ENCODE peak calls at places on chromosomes 7 and 10, in ten cellular contexts. One of them, this sample, is unnamed.

GRCh38 chr7:70698219-70698832 is 433.6 kb upstream of the GALNT17 start:
- DNase-seq in fibroblast of the aortic adventitia: peak
- DNase-seq in cardiac muscle cell: peak
- DNase-seq in bronchial epithelial cell: peak
- DNase-seq in astrocyte of the spinal cord: peak
- DNase-seq in brain microvascular endothelial cell: peak
- DNase-seq in heart left ventricle: peak
- DNase-seq in H1: no peak
- DNase-seq in thoracic aorta: no peak
- DNase-seq in naive thymus-derived CD4-positive, alpha-beta T cell: peak
- DNase-seq in this sample: peak

GRCh38 chr7:28466341-28466740 is 54.0 kb downstream of the CREB5 start:
- DNase-seq in fibroblast of the aortic adventitia: no peak
- DNase-seq in cardiac muscle cell: no peak
- DNase-seq in bronchial epithelial cell: no peak
- DNase-seq in astrocyte of the spinal cord: no peak
- DNase-seq in brain microvascular endothelial cell: no peak
- DNase-seq in heart left ventricle: no peak
- DNase-seq in H1: no peak
- DNase-seq in thoracic aorta: no peak
- DNase-seq in naive thymus-derived CD4-positive, alpha-beta T cell: no peak
- DNase-seq in this sample: no peak

GRCh38 chr7:136923111-136923510 is 54.7 kb downstream of the CHRM2 start:
- DNase-seq in fibroblast of the aortic adventitia: peak
- DNase-seq in cardiac muscle cell: no peak
- DNase-seq in bronchial epithelial cell: no peak
- DNase-seq in astrocyte of the spinal cord: peak
- DNase-seq in brain microvascular endothelial cell: peak
- DNase-seq in heart left ventricle: no peak
- DNase-seq in H1: no peak
- DNase-seq in thoracic aorta: no peak
- DNase-seq in naive thymus-derived CD4-positive, alpha-beta T cell: no peak
- DNase-seq in this sample: no peak

GRCh38 chr7:33050425-33051318 is 11.9 kb downstream of the NT5C3A start:
- DNase-seq in fibroblast of the aortic adventitia: peak
- DNase-seq in cardiac muscle cell: peak
- DNase-seq in bronchial epithelial cell: peak
- DNase-seq in astrocyte of the spinal cord: peak
- DNase-seq in brain microvascular endothelial cell: peak
- DNase-seq in heart left ventricle: no peak
- DNase-seq in H1: no peak
- DNase-seq in thoracic aorta: no peak
- DNase-seq in naive thymus-derived CD4-positive, alpha-beta T cell: peak
- DNase-seq in this sample: peak

GRCh38 chr10:116056445-116057293 is 216.3 kb downstream of the GFRA1 start:
- DNase-seq in fibroblast of the aortic adventitia: no peak
- DNase-seq in cardiac muscle cell: no peak
- DNase-seq in bronchial epithelial cell: no peak
- DNase-seq in astrocyte of the spinal cord: no peak
- DNase-seq in brain microvascular endothelial cell: no peak
- DNase-seq in heart left ventricle: no peak
- DNase-seq in H1: no peak
- DNase-seq in thoracic aorta: no peak
- DNase-seq in naive thymus-derived CD4-positive, alpha-beta T cell: no peak
- DNase-seq in this sample: no peak

GRCh38 chr7:115127399-115128021 is 205.6 kb downstream of the MDFIC start:
- DNase-seq in fibroblast of the aortic adventitia: no peak
- DNase-seq in cardiac muscle cell: no peak
- DNase-seq in bronchial epithelial cell: peak
- DNase-seq in astrocyte of the spinal cord: no peak
- DNase-seq in brain microvascular endothelial cell: no peak
- DNase-seq in heart left ventricle: no peak
- DNase-seq in H1: no peak
- DNase-seq in thoracic aorta: no peak
- DNase-seq in naive thymus-derived CD4-positive, alpha-beta T cell: no peak
- DNase-seq in this sample: no peak

GRCh38 chr10:123150229-123150985 is 2.5 kb downstream of the HMX2 start:
- DNase-seq in fibroblast of the aortic adventitia: no peak
- DNase-seq in cardiac muscle cell: no peak
- DNase-seq in bronchial epithelial cell: no peak
- DNase-seq in astrocyte of the spinal cord: no peak
- DNase-seq in brain microvascular endothelial cell: no peak
- DNase-seq in heart left ventricle: no peak
- DNase-seq in H1: no peak
- DNase-seq in thoracic aorta: no peak
- DNase-seq in naive thymus-derived CD4-positive, alpha-beta T cell: no peak
- DNase-seq in this sample: no peak

GRCh38 chr7:144908943-144909556 is 73.2 kb upstream of the TPK1 start:
- DNase-seq in fibroblast of the aortic adventitia: no peak
- DNase-seq in cardiac muscle cell: no peak
- DNase-seq in bronchial epithelial cell: no peak
- DNase-seq in astrocyte of the spinal cord: no peak
- DNase-seq in brain microvascular endothelial cell: no peak
- DNase-seq in heart left ventricle: no peak
- DNase-seq in H1: no peak
- DNase-seq in thoracic aorta: no peak
- DNase-seq in naive thymus-derived CD4-positive, alpha-beta T cell: no peak
- DNase-seq in this sample: no peak

GRCh38 chr10:96298362-96298761 is 5.9 kb upstream of the DNTT start:
- DNase-seq in fibroblast of the aortic adventitia: no peak
- DNase-seq in cardiac muscle cell: no peak
- DNase-seq in bronchial epithelial cell: no peak
- DNase-seq in astrocyte of the spinal cord: no peak
- DNase-seq in brain microvascular endothelial cell: no peak
- DNase-seq in heart left ventricle: no peak
- DNase-seq in H1: no peak
- DNase-seq in thoracic aorta: no peak
- DNase-seq in naive thymus-derived CD4-positive, alpha-beta T cell: no peak
- DNase-seq in this sample: no peak

GRCh38 chr7:2201686-2202360 is 30.9 kb downstream of the MAD1L1 start:
- DNase-seq in fibroblast of the aortic adventitia: no peak
- DNase-seq in cardiac muscle cell: no peak
- DNase-seq in bronchial epithelial cell: no peak
- DNase-seq in astrocyte of the spinal cord: no peak
- DNase-seq in brain microvascular endothelial cell: no peak
- DNase-seq in heart left ventricle: no peak
- DNase-seq in H1: no peak
- DNase-seq in thoracic aorta: no peak
- DNase-seq in naive thymus-derived CD4-positive, alpha-beta T cell: no peak
- DNase-seq in this sample: no peak

DNA sequence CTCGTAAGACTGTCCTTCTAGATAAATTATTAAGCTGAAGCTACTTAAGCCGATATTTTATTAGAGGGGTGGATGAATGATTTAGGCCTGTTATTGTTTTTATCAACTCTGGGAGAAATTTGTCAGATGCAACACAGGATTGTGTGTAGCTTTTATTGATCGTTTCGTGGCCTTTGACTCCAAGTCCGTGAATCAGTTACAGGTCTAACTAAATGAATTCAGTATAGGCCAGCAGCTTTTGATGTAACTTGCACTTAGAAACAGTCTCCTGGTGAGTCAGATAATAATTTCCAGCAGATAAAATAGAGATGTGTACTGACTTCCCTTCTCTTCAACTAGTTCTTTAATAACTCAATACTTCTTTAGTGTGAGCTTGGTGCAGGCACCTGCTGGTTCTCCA is 341.7 kb upstream of the SMIM30 start:
- DNase-seq in fibroblast of the aortic adventitia: no peak
- DNase-seq in cardiac muscle cell: no peak
- DNase-seq in bronchial epithelial cell: no peak
- DNase-seq in astrocyte of the spinal cord: no peak
- DNase-seq in brain microvascular endothelial cell: no peak
- DNase-seq in heart left ventricle: no peak
- DNase-seq in H1: no peak
- DNase-seq in thoracic aorta: no peak
- DNase-seq in naive thymus-derived CD4-positive, alpha-beta T cell: no peak
- DNase-seq in this sample: no peak
- H3K4me3 ChIP-seq in fibroblast of the aortic adventitia: no peak
- H3K4me3 ChIP-seq in cardiac muscle cell: no peak
- H3K4me3 ChIP-seq in bronchial epithelial cell: no peak
- H3K4me3 ChIP-seq in astrocyte of the spinal cord: no peak
- H3K4me3 ChIP-seq in brain microvascular endothelial cell: no peak
- H3K4me3 ChIP-seq in heart left ventricle: no peak
- H3K4me3 ChIP-seq in H1: no peak
- H3K4me3 ChIP-seq in thoracic aorta: no peak
- H3K4me3 ChIP-seq in naive thymus-derived CD4-positive, alpha-beta T cell: no peak
- H3K4me3 ChIP-seq in this sample: no peak

GRCh38 chr7:97006146-97006950 is 995 bp downstream of the DLX6 start:
- DNase-seq in fibroblast of the aortic adventitia: no peak
- DNase-seq in cardiac muscle cell: peak
- DNase-seq in bronchial epithelial cell: no peak
- DNase-seq in astrocyte of the spinal cord: no peak
- DNase-seq in brain microvascular endothelial cell: no peak
- DNase-seq in heart left ventricle: no peak
- DNase-seq in H1: peak
- DNase-seq in thoracic aorta: no peak
- DNase-seq in naive thymus-derived CD4-positive, alpha-beta T cell: peak
- DNase-seq in this sample: no peak
- H3K4me3 ChIP-seq in fibroblast of the aortic adventitia: peak
- H3K4me3 ChIP-seq in cardiac muscle cell: peak
- H3K4me3 ChIP-seq in bronchial epithelial cell: no peak
- H3K4me3 ChIP-seq in astrocyte of the spinal cord: no peak
- H3K4me3 ChIP-seq in brain microvascular endothelial cell: peak
- H3K4me3 ChIP-seq in heart left ventricle: peak
- H3K4me3 ChIP-seq in H1: peak
- H3K4me3 ChIP-seq in thoracic aorta: peak
- H3K4me3 ChIP-seq in naive thymus-derived CD4-positive, alpha-beta T cell: no peak
- H3K4me3 ChIP-seq in this sample: no peak

GRCh38 chr10:132338876-132339275 is 6.9 kb downstream of the LRRC27 start:
- DNase-seq in fibroblast of the aortic adventitia: no peak
- DNase-seq in cardiac muscle cell: no peak
- DNase-seq in bronchial epithelial cell: no peak
- DNase-seq in astrocyte of the spinal cord: no peak
- DNase-seq in brain microvascular endothelial cell: no peak
- DNase-seq in heart left ventricle: no peak
- DNase-seq in H1: no peak
- DNase-seq in thoracic aorta: no peak
- DNase-seq in naive thymus-derived CD4-positive, alpha-beta T cell: no peak
- DNase-seq in this sample: no peak

GRCh38 chr10:132334883-132335188 is 2.8 kb downstream of the LRRC27 start:
- DNase-seq in fibroblast of the aortic adventitia: no peak
- DNase-seq in cardiac muscle cell: no peak
- DNase-seq in bronchial epithelial cell: no peak
- DNase-seq in astrocyte of the spinal cord: no peak
- DNase-seq in brain microvascular endothelial cell: no peak
- DNase-seq in heart left ventricle: no peak
- DNase-seq in H1: no peak
- DNase-seq in thoracic aorta: no peak
- DNase-seq in naive thymus-derived CD4-positive, alpha-beta T cell: no peak
- DNase-seq in this sample: no peak

GRCh38 chr10:132336064-132336746 is 4.2 kb downstream of the LRRC27 start:
- DNase-seq in fibroblast of the aortic adventitia: peak
- DNase-seq in cardiac muscle cell: peak
- DNase-seq in bronchial epithelial cell: no peak
- DNase-seq in astrocyte of the spinal cord: no peak
- DNase-seq in brain microvascular endothelial cell: no peak
- DNase-seq in heart left ventricle: peak
- DNase-seq in H1: no peak
- DNase-seq in thoracic aorta: no peak
- DNase-seq in naive thymus-derived CD4-positive, alpha-beta T cell: no peak
- DNase-seq in this sample: no peak

GRCh38 chr10:132335189-132336063 is 3.4 kb downstream of the LRRC27 start:
- DNase-seq in fibroblast of the aortic adventitia: no peak
- DNase-seq in cardiac muscle cell: peak
- DNase-seq in bronchial epithelial cell: no peak
- DNase-seq in astrocyte of the spinal cord: no peak
- DNase-seq in brain microvascular endothelial cell: no peak
- DNase-seq in heart left ventricle: no peak
- DNase-seq in H1: no peak
- DNase-seq in thoracic aorta: no peak
- DNase-seq in naive thymus-derived CD4-positive, alpha-beta T cell: no peak
- DNase-seq in this sample: peak

GRCh38 chr10:132337019-132337418 is 5.0 kb downstream of the LRRC27 start:
- DNase-seq in fibroblast of the aortic adventitia: no peak
- DNase-seq in cardiac muscle cell: no peak
- DNase-seq in bronchial epithelial cell: peak
- DNase-seq in astrocyte of the spinal cord: peak
- DNase-seq in brain microvascular endothelial cell: no peak
- DNase-seq in heart left ventricle: no peak
- DNase-seq in H1: no peak
- DNase-seq in thoracic aorta: no peak
- DNase-seq in naive thymus-derived CD4-positive, alpha-beta T cell: peak
- DNase-seq in this sample: no peak
- H3K4me3 ChIP-seq in fibroblast of the aortic adventitia: peak
- H3K4me3 ChIP-seq in cardiac muscle cell: no peak
- H3K4me3 ChIP-seq in bronchial epithelial cell: peak
- H3K4me3 ChIP-seq in astrocyte of the spinal cord: peak
- H3K4me3 ChIP-seq in brain microvascular endothelial cell: peak
- H3K4me3 ChIP-seq in heart left ventricle: peak
- H3K4me3 ChIP-seq in H1: no peak
- H3K4me3 ChIP-seq in thoracic aorta: peak
- H3K4me3 ChIP-seq in naive thymus-derived CD4-positive, alpha-beta T cell: peak
- H3K4me3 ChIP-seq in this sample: no peak

GRCh38 chr10:110699859-110700468 is 55.8 kb downstream of the RBM20 start:
- DNase-seq in fibroblast of the aortic adventitia: peak
- DNase-seq in cardiac muscle cell: no peak
- DNase-seq in bronchial epithelial cell: no peak
- DNase-seq in astrocyte of the spinal cord: no peak
- DNase-seq in brain microvascular endothelial cell: no peak
- DNase-seq in heart left ventricle: no peak
- DNase-seq in H1: no peak
- DNase-seq in thoracic aorta: no peak
- DNase-seq in naive thymus-derived CD4-positive, alpha-beta T cell: no peak
- DNase-seq in this sample: no peak

GRCh38 chr10:110698782-110699201 is 54.7 kb downstream of the RBM20 start:
- DNase-seq in fibroblast of the aortic adventitia: peak
- DNase-seq in cardiac muscle cell: peak
- DNase-seq in bronchial epithelial cell: no peak
- DNase-seq in astrocyte of the spinal cord: no peak
- DNase-seq in brain microvascular endothelial cell: no peak
- DNase-seq in heart left ventricle: peak
- DNase-seq in H1: no peak
- DNase-seq in thoracic aorta: no peak
- DNase-seq in naive thymus-derived CD4-positive, alpha-beta T cell: no peak
- DNase-seq in this sample: no peak

GRCh38 chr10:110700947-110701617 is 56.9 kb downstream of the RBM20 start:
- DNase-seq in fibroblast of the aortic adventitia: peak
- DNase-seq in cardiac muscle cell: no peak
- DNase-seq in bronchial epithelial cell: no peak
- DNase-seq in astrocyte of the spinal cord: no peak
- DNase-seq in brain microvascular endothelial cell: no peak
- DNase-seq in heart left ventricle: no peak
- DNase-seq in H1: no peak
- DNase-seq in thoracic aorta: no peak
- DNase-seq in naive thymus-derived CD4-positive, alpha-beta T cell: no peak
- DNase-seq in this sample: no peak

GRCh38 chr10:110704070-110704469 is 59.9 kb downstream of the RBM20 start:
- DNase-seq in fibroblast of the aortic adventitia: no peak
- DNase-seq in cardiac muscle cell: no peak
- DNase-seq in bronchial epithelial cell: no peak
- DNase-seq in astrocyte of the spinal cord: no peak
- DNase-seq in brain microvascular endothelial cell: no peak
- DNase-seq in heart left ventricle: no peak
- DNase-seq in H1: no peak
- DNase-seq in thoracic aorta: no peak
- DNase-seq in naive thymus-derived CD4-positive, alpha-beta T cell: no peak
- DNase-seq in this sample: no peak

DNA sequence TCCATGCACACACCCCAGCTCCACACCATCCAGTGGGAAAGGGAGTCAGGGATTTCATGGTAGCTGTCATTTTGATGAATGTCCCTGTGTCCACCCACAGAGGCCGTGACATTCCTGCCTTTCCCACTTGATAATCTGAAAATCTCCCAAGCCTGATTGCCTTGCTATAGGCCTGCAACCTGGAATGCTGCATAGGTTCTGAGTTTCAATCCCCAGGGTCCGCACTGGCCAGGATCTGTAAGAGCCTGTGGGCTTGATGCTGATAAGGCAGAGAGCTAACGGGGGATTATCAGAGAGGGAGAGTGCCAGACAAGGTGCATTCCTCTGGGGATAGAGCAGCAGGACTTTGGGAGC is 57.5 kb downstream of the RBM20 start:
- DNase-seq in fibroblast of the aortic adventitia: no peak
- DNase-seq in cardiac muscle cell: peak
- DNase-seq in bronchial epithelial cell: no peak
- DNase-seq in astrocyte of the spinal cord: no peak
- DNase-seq in brain microvascular endothelial cell: no peak
- DNase-seq in heart left ventricle: no peak
- DNase-seq in H1: no peak
- DNase-seq in thoracic aorta: no peak
- DNase-seq in naive thymus-derived CD4-positive, alpha-beta T cell: no peak
- DNase-seq in this sample: no peak
- H3K4me3 ChIP-seq in fibroblast of the aortic adventitia: no peak
- H3K4me3 ChIP-seq in cardiac muscle cell: no peak
- H3K4me3 ChIP-seq in bronchial epithelial cell: no peak
- H3K4me3 ChIP-seq in astrocyte of the spinal cord: no peak
- H3K4me3 ChIP-seq in brain microvascular endothelial cell: no peak
- H3K4me3 ChIP-seq in heart left ventricle: no peak
- H3K4me3 ChIP-seq in H1: no peak
- H3K4me3 ChIP-seq in thoracic aorta: no peak
- H3K4me3 ChIP-seq in naive thymus-derived CD4-positive, alpha-beta T cell: no peak
- H3K4me3 ChIP-seq in this sample: no peak

This sample was measured in Karpas-422.